ENCODE peak calls at places on chromosome 5, in four cellular contexts. P is progenitor cell of endocrine pancreas, F is NCI-H524 treated with DMSO at 0.1 percent for 48 hours, L is renal cortical epithelial cell. Y is an unnamed sample.
A peak's percentile ranks its signal among the peaks of the same experiment; 100 is the strongest.

GRCh38 chr5:141973871-141974595 is 5.1 kb downstream of the RNF14 start:
- DNase-seq in P (no peak), L (peak; percentile 21), F (no peak), Y (no peak)

GRCh38 chr5:39578887-39579497 is 154.2 kb upstream of the DAB2 start:
- DNase-seq in P (no peak), F (no peak), L (peak; percentile 34), Y (no peak)

GRCh38 chr5:123206618-123207320 is 117.7 kb downstream of the PRDM6 start:
- DNase-seq in P (no peak), L (no peak), F (no peak), Y (no peak)

GRCh38 chr5:108670591-108671335 is 76.9 kb upstream of the FER start:
- DNase-seq in L (no peak), P (no peak), F (no peak), Y (no peak)

GRCh38 chr5:22521521-22521920 is 331.6 kb downstream of the CDH12 start:
- DNase-seq in P (no peak), F (no peak), L (no peak), Y (no peak)

GRCh38 chr5:73387630-73388370 is 60.8 kb downstream of the FOXD1 start:
- DNase-seq in L (no peak), F (no peak), P (no peak), Y (no peak)

GRCh38 chr5:74766348-74766886 is 500 bp downstream of the GFM2 start:
- DNase-seq in L (peak; percentile 84), F (no peak), P (no peak), Y (no peak)

GRCh38 chr5:115246361-115246991 is 16.2 kb downstream of the PGGT1B start:
- DNase-seq in L (peak; percentile 52), F (no peak), P (no peak), Y (no peak)

GRCh38 chr5:74624931-74625505 is 15.5 kb downstream of the ENC1 start:
- DNase-seq in L (no peak), F (no peak), P (no peak), Y (no peak)

GRCh38 chr5:181243521-181244307 is at the start of gene RACK1:
- DNase-seq in F (no peak), L (peak; percentile 77), P (peak; percentile 76), Y (peak; percentile 85)

GRCh38 chr5:178205010-178205748 is 846 bp downstream of the HNRNPAB start:
- DNase-seq in P (peak; percentile 52), F (no peak), L (peak; percentile 52), Y (no peak)

GRCh38 chr5:142325677-142326479 is 1.1 kb upstream of the SPRY4 start:
- DNase-seq in P (peak; percentile 43), F (no peak), L (peak; percentile 41), Y (peak; percentile 82)

GRCh38 chr5:124583469-124584350 is 162.7 kb downstream of the ZNF608 start:
- DNase-seq in P (no peak), F (peak; percentile 33), L (peak; percentile 91), Y (peak; percentile 77)

GRCh38 chr5:94375801-94376200 is 242.6 kb downstream of the KIAA0825 start:
- DNase-seq in P (no peak), F (peak; percentile 71), L (no peak), Y (no peak)

GRCh38 chr5:133751846-133752245 is 139.5 kb upstream of the FSTL4 start:
- DNase-seq in F (no peak), P (no peak), L (no peak), Y (no peak)

GRCh38 chr5:68296895-68297294 is 81.3 kb downstream of the PIK3R1 start:
- DNase-seq in F (no peak), L (no peak), P (no peak), Y (no peak)

GRCh38 chr5:159905496-159905895 is 10.8 kb upstream of the ADRA1B start:
- DNase-seq in F (no peak), P (no peak), L (peak; percentile 99), Y (peak; percentile 100)

GRCh38 chr5:65809817-65810531 is 88.0 kb downstream of the NLN start:
- DNase-seq in L (no peak), P (no peak), F (no peak), Y (no peak)

GRCh38 chr5:179824745-179825112 is 4.0 kb downstream of the SQSTM1 start:
- DNase-seq in F (no peak), L (no peak), P (no peak), Y (no peak)

GRCh38 chr5:52825826-52826225 is 38.1 kb downstream of the ITGA1 start:
- DNase-seq in L (no peak), P (no peak), F (no peak), Y (no peak)

GRCh38 chr5:125140855-125141254 is 394.4 kb upstream of the ZNF608 start:
- DNase-seq in P (no peak), L (peak; percentile 73), F (no peak), Y (no peak)

GRCh38 chr5:176790921-176791320 is 19.4 kb upstream of the UNC5A start:
- DNase-seq in L (no peak), P (no peak), F (no peak), Y (no peak)

GRCh38 chr5:39264528-39264927 is 45.2 kb upstream of the FYB1 start:
- DNase-seq in F (no peak), P (no peak), L (no peak), Y (no peak)

GRCh38 chr5:37889612-37890317 is 49.9 kb upstream of the GDNF start:
- DNase-seq in P (no peak), L (peak; percentile 53), F (no peak), Y (peak; percentile 98)

GRCh38 chr5:36908544-36909260 is 32.1 kb downstream of the NIPBL start:
- DNase-seq in F (peak; percentile 62), L (no peak), P (no peak), Y (no peak)

GRCh38 chr5:74978347-74978746 is 74.0 kb downstream of the GCNT4 start:
- DNase-seq in L (no peak), P (no peak), F (no peak), Y (no peak)

GRCh38 chr5:115736004-115736689 is 80.3 kb downstream of the CDO1 start:
- DNase-seq in L (no peak), P (no peak), F (no peak), Y (no peak)

GRCh38 chr5:90326995-90327394 is 82.6 kb downstream of the CETN3 start:
- DNase-seq in L (no peak), P (no peak), F (no peak), Y (no peak)

GRCh38 chr5:133962801-133963476 is 5.5 kb downstream of the C5orf15 start:
- DNase-seq in L (peak; percentile 53), P (no peak), F (no peak), Y (peak; percentile 29)

GRCh38 chr5:145978672-145979071 is 42.3 kb downstream of the SH3RF2 start:
- DNase-seq in F (no peak), L (peak; percentile 21), P (no peak), Y (no peak)

GRCh38 chr5:69492391-69493234 is at the start of gene OCLN:
- DNase-seq in F (no peak), L (peak; percentile 32), P (peak; percentile 91), Y (no peak)

GRCh38 chr5:54470677-54471076 is 15.2 kb downstream of the HSPB3 start:
- DNase-seq in L (no peak), P (no peak), F (no peak), Y (no peak)

GRCh38 chr5:15722305-15722704 is 222.3 kb downstream of the FBXL7 start:
- DNase-seq in F (no peak), L (no peak), P (no peak), Y (no peak)

GRCh38 chr5:10745133-10745532 is 15.9 kb downstream of the DAP start:
- DNase-seq in L (peak; percentile 85), P (no peak), F (no peak), Y (peak; percentile 25)

Y was measured in foreskin keratinocyte.